ENCODE peak calls at places on chromosomes 5 and 9, in seven cellular contexts. One of them, this sample, is unnamed.

GRCh38 chr5:33933723-33934544 is 2.3 kb upstream of the RXFP3 start:
- DNase-seq in AG09319: no peak
- DNase-seq in thyroid gland: no peak
- DNase-seq in occipital lobe: no peak
- DNase-seq in stimulated activated CD8-positive, alpha-beta memory T cell treated with anti-CD3 and anti-CD28 coated beads, Interleukin-4, amount 100 ng/mL, for 48 hours: no peak
- DNase-seq in endothelial cell: no peak
- DNase-seq in SK-N-MC: no peak
- DNase-seq in this sample: no peak

GRCh38 chr9:93659837-93660177 is 83.4 kb downstream of the PHF2 start:
- DNase-seq in AG09319: no peak
- DNase-seq in thyroid gland: peak
- DNase-seq in occipital lobe: no peak
- DNase-seq in stimulated activated CD8-positive, alpha-beta memory T cell treated with anti-CD3 and anti-CD28 coated beads, Interleukin-4, amount 100 ng/mL, for 48 hours: no peak
- DNase-seq in endothelial cell: no peak
- DNase-seq in SK-N-MC: no peak
- DNase-seq in this sample: peak

GRCh38 chr5:76733049-76733417 is 17.1 kb downstream of the F2R start:
- DNase-seq in AG09319: no peak
- DNase-seq in thyroid gland: no peak
- DNase-seq in occipital lobe: no peak
- DNase-seq in stimulated activated CD8-positive, alpha-beta memory T cell treated with anti-CD3 and anti-CD28 coated beads, Interleukin-4, amount 100 ng/mL, for 48 hours: peak
- DNase-seq in endothelial cell: no peak
- DNase-seq in SK-N-MC: no peak
- DNase-seq in this sample: no peak

GRCh38 chr5:58122993-58123392 is 336.9 kb downstream of the PLK2 start:
- DNase-seq in AG09319: no peak
- DNase-seq in thyroid gland: no peak
- DNase-seq in occipital lobe: no peak
- DNase-seq in stimulated activated CD8-positive, alpha-beta memory T cell treated with anti-CD3 and anti-CD28 coated beads, Interleukin-4, amount 100 ng/mL, for 48 hours: no peak
- DNase-seq in endothelial cell: no peak
- DNase-seq in SK-N-MC: no peak
- DNase-seq in this sample: no peak

GRCh38 chr9:112890106-112891081 is at the start of gene SLC46A2:
- DNase-seq in AG09319: no peak
- DNase-seq in thyroid gland: peak
- DNase-seq in occipital lobe: no peak
- DNase-seq in stimulated activated CD8-positive, alpha-beta memory T cell treated with anti-CD3 and anti-CD28 coated beads, Interleukin-4, amount 100 ng/mL, for 48 hours: no peak
- DNase-seq in endothelial cell: peak
- DNase-seq in SK-N-MC: no peak
- DNase-seq in this sample: no peak

GRCh38 chr9:127132921-127133647 is 10.6 kb upstream of the ANGPTL2 start:
- DNase-seq in AG09319: no peak
- DNase-seq in thyroid gland: peak
- DNase-seq in occipital lobe: no peak
- DNase-seq in stimulated activated CD8-positive, alpha-beta memory T cell treated with anti-CD3 and anti-CD28 coated beads, Interleukin-4, amount 100 ng/mL, for 48 hours: no peak
- DNase-seq in endothelial cell: no peak
- DNase-seq in SK-N-MC: no peak
- DNase-seq in this sample: no peak

GRCh38 chr5:41747291-41747690 is 122.9 kb downstream of the OXCT1 start:
- DNase-seq in AG09319: no peak
- DNase-seq in thyroid gland: peak
- DNase-seq in occipital lobe: no peak
- DNase-seq in stimulated activated CD8-positive, alpha-beta memory T cell treated with anti-CD3 and anti-CD28 coated beads, Interleukin-4, amount 100 ng/mL, for 48 hours: no peak
- DNase-seq in endothelial cell: peak
- DNase-seq in SK-N-MC: no peak
- DNase-seq in this sample: peak

GRCh38 chr9:38112010-38112409 is 43.0 kb upstream of the SHB start:
- DNase-seq in AG09319: no peak
- DNase-seq in thyroid gland: no peak
- DNase-seq in occipital lobe: no peak
- DNase-seq in stimulated activated CD8-positive, alpha-beta memory T cell treated with anti-CD3 and anti-CD28 coated beads, Interleukin-4, amount 100 ng/mL, for 48 hours: no peak
- DNase-seq in endothelial cell: no peak
- DNase-seq in SK-N-MC: no peak
- DNase-seq in this sample: no peak

GRCh38 chr5:93191426-93191825 is 389.6 kb downstream of the NR2F1-AS1 start:
- DNase-seq in AG09319: no peak
- DNase-seq in thyroid gland: no peak
- DNase-seq in occipital lobe: no peak
- DNase-seq in stimulated activated CD8-positive, alpha-beta memory T cell treated with anti-CD3 and anti-CD28 coated beads, Interleukin-4, amount 100 ng/mL, for 48 hours: no peak
- DNase-seq in endothelial cell: no peak
- DNase-seq in SK-N-MC: no peak
- DNase-seq in this sample: no peak

GRCh38 chr5:154430961-154431630 is 14.7 kb upstream of the SAP30L start:
- DNase-seq in AG09319: no peak
- DNase-seq in thyroid gland: no peak
- DNase-seq in occipital lobe: no peak
- DNase-seq in stimulated activated CD8-positive, alpha-beta memory T cell treated with anti-CD3 and anti-CD28 coated beads, Interleukin-4, amount 100 ng/mL, for 48 hours: no peak
- DNase-seq in endothelial cell: no peak
- DNase-seq in SK-N-MC: no peak
- DNase-seq in this sample: no peak

GRCh38 chr5:132261881-132262845 is 4.7 kb downstream of the PDLIM4 start:
- DNase-seq in AG09319: no peak
- DNase-seq in thyroid gland: no peak
- DNase-seq in occipital lobe: no peak
- DNase-seq in stimulated activated CD8-positive, alpha-beta memory T cell treated with anti-CD3 and anti-CD28 coated beads, Interleukin-4, amount 100 ng/mL, for 48 hours: peak
- DNase-seq in endothelial cell: peak
- DNase-seq in SK-N-MC: no peak
- DNase-seq in this sample: no peak

This sample was measured in BE2C.